ENCODE peak calls at places on chromosome 6, in nine cellular contexts. One of them, this sample, is unnamed.

GRCh38 chr6:136150961-136151360 is 99.2 kb downstream of the MTFR2 start:
- DNase-seq in spleen: no peak
- DNase-seq in OCI-LY7: no peak
- DNase-seq in SK-N-SH: no peak
- DNase-seq in testis: no peak
- DNase-seq in tibial artery: no peak
- DNase-seq in uterus: no peak
- DNase-seq in lung: no peak
- DNase-seq in cardiac muscle cell: no peak
- DNase-seq in this sample: no peak

GRCh38 chr6:35031611-35032529 is 109.3 kb downstream of the TCP11 start:
- DNase-seq in spleen: no peak
- DNase-seq in OCI-LY7: no peak
- DNase-seq in SK-N-SH: no peak
- DNase-seq in testis: no peak
- DNase-seq in tibial artery: no peak
- DNase-seq in uterus: no peak
- DNase-seq in lung: no peak
- DNase-seq in cardiac muscle cell: no peak
- DNase-seq in this sample: peak; percentile 43

GRCh38 chr6:28884423-28885148 is 39.2 kb downstream of the TRIM27 start:
- DNase-seq in spleen: no peak
- DNase-seq in OCI-LY7: no peak
- DNase-seq in SK-N-SH: peak; percentile 39
- DNase-seq in testis: peak; percentile 68
- DNase-seq in tibial artery: no peak
- DNase-seq in uterus: no peak
- DNase-seq in lung: no peak
- DNase-seq in cardiac muscle cell: no peak
- DNase-seq in this sample: no peak

GRCh38 chr6:12103158-12103557 is 91.0 kb downstream of the HIVEP1 start:
- DNase-seq in spleen: no peak
- DNase-seq in OCI-LY7: no peak
- DNase-seq in SK-N-SH: peak; percentile 35
- DNase-seq in testis: no peak
- DNase-seq in tibial artery: no peak
- DNase-seq in uterus: no peak
- DNase-seq in lung: no peak
- DNase-seq in cardiac muscle cell: peak; percentile 39
- DNase-seq in this sample: no peak

GRCh38 chr6:159038914-159039884 is 5.6 kb downstream of the TAGAP start:
- DNase-seq in spleen: no peak
- DNase-seq in OCI-LY7: peak; percentile 93
- DNase-seq in SK-N-SH: no peak
- DNase-seq in testis: no peak
- DNase-seq in tibial artery: no peak
- DNase-seq in uterus: no peak
- DNase-seq in lung: no peak
- DNase-seq in cardiac muscle cell: no peak
- DNase-seq in this sample: no peak

GRCh38 chr6:151391471-151392428 is at the start of gene ZBTB2:
- DNase-seq in spleen: peak; percentile 94
- DNase-seq in OCI-LY7: peak; percentile 80
- DNase-seq in SK-N-SH: peak; percentile 84
- DNase-seq in testis: peak; percentile 70
- DNase-seq in tibial artery: peak; percentile 83
- DNase-seq in uterus: peak; percentile 68
- DNase-seq in lung: peak; percentile 65
- DNase-seq in cardiac muscle cell: peak; percentile 85
- DNase-seq in this sample: peak; percentile 83

GRCh38 chr6:154057098-154057497 is 18.1 kb downstream of the OPRM1 start:
- DNase-seq in spleen: no peak
- DNase-seq in OCI-LY7: no peak
- DNase-seq in SK-N-SH: no peak
- DNase-seq in testis: no peak
- DNase-seq in tibial artery: no peak
- DNase-seq in uterus: no peak
- DNase-seq in lung: no peak
- DNase-seq in cardiac muscle cell: no peak
- DNase-seq in this sample: no peak

GRCh38 chr6:168052291-168052891 is 26.6 kb downstream of the FRMD1 start:
- DNase-seq in spleen: peak; percentile 85
- DNase-seq in OCI-LY7: no peak
- DNase-seq in SK-N-SH: no peak
- DNase-seq in testis: no peak
- DNase-seq in tibial artery: no peak
- DNase-seq in uterus: no peak
- DNase-seq in lung: no peak
- DNase-seq in cardiac muscle cell: no peak
- DNase-seq in this sample: no peak

GRCh38 chr6:79797912-79798311 is 149.4 kb downstream of the ELOVL4 start:
- DNase-seq in spleen: no peak
- DNase-seq in OCI-LY7: no peak
- DNase-seq in SK-N-SH: no peak
- DNase-seq in testis: no peak
- DNase-seq in tibial artery: no peak
- DNase-seq in uterus: no peak
- DNase-seq in lung: no peak
- DNase-seq in cardiac muscle cell: no peak
- DNase-seq in this sample: no peak

GRCh38 chr6:1586861-1587450 is 22.8 kb upstream of the FOXC1 start:
- DNase-seq in spleen: no peak
- DNase-seq in OCI-LY7: no peak
- DNase-seq in SK-N-SH: no peak
- DNase-seq in testis: no peak
- DNase-seq in tibial artery: no peak
- DNase-seq in uterus: no peak
- DNase-seq in lung: no peak
- DNase-seq in cardiac muscle cell: no peak
- DNase-seq in this sample: no peak

GRCh38 chr6:112018619-112019416 is 35.1 kb upstream of the CCN6 start:
- DNase-seq in spleen: no peak
- DNase-seq in OCI-LY7: no peak
- DNase-seq in SK-N-SH: peak; percentile 61
- DNase-seq in testis: peak; percentile 30
- DNase-seq in tibial artery: peak; percentile 83
- DNase-seq in uterus: peak; percentile 45
- DNase-seq in lung: no peak
- DNase-seq in cardiac muscle cell: no peak
- DNase-seq in this sample: no peak

GRCh38 chr6:89281779-89282246 is 33.3 kb downstream of the GABRR2 start:
- DNase-seq in spleen: no peak
- DNase-seq in OCI-LY7: peak; percentile 58
- DNase-seq in SK-N-SH: peak; percentile 65
- DNase-seq in testis: peak; percentile 50
- DNase-seq in tibial artery: no peak
- DNase-seq in uterus: no peak
- DNase-seq in lung: peak; percentile 42
- DNase-seq in cardiac muscle cell: peak; percentile 61
- DNase-seq in this sample: peak; percentile 19

GRCh38 chr6:34475167-34476047 is 9.5 kb downstream of the PACSIN1 start:
- DNase-seq in spleen: no peak
- DNase-seq in OCI-LY7: no peak
- DNase-seq in SK-N-SH: no peak
- DNase-seq in testis: no peak
- DNase-seq in tibial artery: no peak
- DNase-seq in uterus: no peak
- DNase-seq in lung: no peak
- DNase-seq in cardiac muscle cell: no peak
- DNase-seq in this sample: no peak

GRCh38 chr6:167005350-167006159 is 6.4 kb downstream of the CEP43 start:
- DNase-seq in spleen: no peak
- DNase-seq in OCI-LY7: no peak
- DNase-seq in SK-N-SH: peak; percentile 59
- DNase-seq in testis: peak; percentile 63
- DNase-seq in tibial artery: peak; percentile 25
- DNase-seq in uterus: peak; percentile 61
- DNase-seq in lung: no peak
- DNase-seq in cardiac muscle cell: peak; percentile 21
- DNase-seq in this sample: peak; percentile 66

GRCh38 chr6:151493495-151494234 is at the start of gene CCDC170:
- DNase-seq in spleen: peak; percentile 87
- DNase-seq in OCI-LY7: no peak
- DNase-seq in SK-N-SH: peak; percentile 69
- DNase-seq in testis: peak; percentile 38
- DNase-seq in tibial artery: no peak
- DNase-seq in uterus: peak; percentile 50
- DNase-seq in lung: peak; percentile 34
- DNase-seq in cardiac muscle cell: peak; percentile 38
- DNase-seq in this sample: peak; percentile 63

GRCh38 chr6:42075159-42075838 is 25.0 kb downstream of the TAF8 start:
- DNase-seq in spleen: peak; percentile 87
- DNase-seq in OCI-LY7: peak; percentile 57
- DNase-seq in SK-N-SH: peak; percentile 78
- DNase-seq in testis: peak; percentile 80
- DNase-seq in tibial artery: peak; percentile 79
- DNase-seq in uterus: peak; percentile 77
- DNase-seq in lung: peak; percentile 89
- DNase-seq in cardiac muscle cell: peak; percentile 84
- DNase-seq in this sample: peak; percentile 97

GRCh38 chr6:109978174-109979032 is at the start of gene GPR6:
- DNase-seq in spleen: peak; percentile 83
- DNase-seq in OCI-LY7: peak; percentile 27
- DNase-seq in SK-N-SH: peak; percentile 76
- DNase-seq in testis: peak; percentile 80
- DNase-seq in tibial artery: peak; percentile 26
- DNase-seq in uterus: peak; percentile 37
- DNase-seq in lung: peak; percentile 40
- DNase-seq in cardiac muscle cell: peak; percentile 95
- DNase-seq in this sample: peak; percentile 45

GRCh38 chr6:29627762-29628418 is 5.1 kb downstream of the GABBR1 start:
- DNase-seq in spleen: peak; percentile 90
- DNase-seq in OCI-LY7: peak; percentile 55
- DNase-seq in SK-N-SH: peak; percentile 94
- DNase-seq in testis: peak; percentile 68
- DNase-seq in tibial artery: peak; percentile 66
- DNase-seq in uterus: peak; percentile 85
- DNase-seq in lung: peak; percentile 53
- DNase-seq in cardiac muscle cell: peak; percentile 85
- DNase-seq in this sample: peak; percentile 38

GRCh38 chr6:129844118-129844891 is 16.8 kb downstream of the TMEM244 start:
- DNase-seq in spleen: no peak
- DNase-seq in OCI-LY7: no peak
- DNase-seq in SK-N-SH: peak; percentile 0
- DNase-seq in testis: no peak
- DNase-seq in tibial artery: no peak
- DNase-seq in uterus: no peak
- DNase-seq in lung: no peak
- DNase-seq in cardiac muscle cell: no peak
- DNase-seq in this sample: no peak

GRCh38 chr6:158801655-158802294 is 17.4 kb downstream of the EZR start:
- DNase-seq in spleen: no peak
- DNase-seq in OCI-LY7: no peak
- DNase-seq in SK-N-SH: no peak
- DNase-seq in testis: no peak
- DNase-seq in tibial artery: no peak
- DNase-seq in uterus: no peak
- DNase-seq in lung: no peak
- DNase-seq in cardiac muscle cell: no peak
- DNase-seq in this sample: no peak

GRCh38 chr6:92864966-92865555 is 554.3 kb downstream of the EPHA7 start:
- DNase-seq in spleen: no peak
- DNase-seq in OCI-LY7: no peak
- DNase-seq in SK-N-SH: no peak
- DNase-seq in testis: no peak
- DNase-seq in tibial artery: no peak
- DNase-seq in uterus: no peak
- DNase-seq in lung: no peak
- DNase-seq in cardiac muscle cell: no peak
- DNase-seq in this sample: no peak
- TF ChIP-seq CTCF in spleen: no peak
- TF ChIP-seq CTCF in OCI-LY7: no peak
- TF ChIP-seq CTCF in SK-N-SH: no peak
- TF ChIP-seq CTCF in testis: no peak
- TF ChIP-seq CTCF in tibial artery: no peak
- TF ChIP-seq CTCF in uterus: no peak
- TF ChIP-seq CTCF in lung: no peak
- TF ChIP-seq CTCF in cardiac muscle cell: no peak
- TF ChIP-seq CTCF in this sample: no peak

GRCh38 chr6:106890447-106890846 is 84.1 kb downstream of the CD24 start:
- DNase-seq in spleen: no peak
- DNase-seq in OCI-LY7: no peak
- DNase-seq in SK-N-SH: no peak
- DNase-seq in testis: no peak
- DNase-seq in tibial artery: no peak
- DNase-seq in uterus: no peak
- DNase-seq in lung: no peak
- DNase-seq in cardiac muscle cell: no peak
- DNase-seq in this sample: no peak
- H3K9me3 ChIP-seq in spleen: no peaks in the 10 kb centered on the region
- H3K9me3 ChIP-seq in OCI-LY7: no peaks in the 10 kb centered on the region
- H3K9me3 ChIP-seq in SK-N-SH: no peaks in the 10 kb centered on the region
- H3K9me3 ChIP-seq in testis: no peaks in the 10 kb centered on the region
- H3K9me3 ChIP-seq in tibial artery: no peaks in the 10 kb centered on the region
- H3K9me3 ChIP-seq in uterus: no peaks in the 10 kb centered on the region
- H3K9me3 ChIP-seq in lung: no peaks in the 10 kb centered on the region
- H3K9me3 ChIP-seq in cardiac muscle cell: no peaks in the 10 kb centered on the region
- H3K9me3 ChIP-seq in this sample: no peaks in the 10 kb centered on the region

DNA sequence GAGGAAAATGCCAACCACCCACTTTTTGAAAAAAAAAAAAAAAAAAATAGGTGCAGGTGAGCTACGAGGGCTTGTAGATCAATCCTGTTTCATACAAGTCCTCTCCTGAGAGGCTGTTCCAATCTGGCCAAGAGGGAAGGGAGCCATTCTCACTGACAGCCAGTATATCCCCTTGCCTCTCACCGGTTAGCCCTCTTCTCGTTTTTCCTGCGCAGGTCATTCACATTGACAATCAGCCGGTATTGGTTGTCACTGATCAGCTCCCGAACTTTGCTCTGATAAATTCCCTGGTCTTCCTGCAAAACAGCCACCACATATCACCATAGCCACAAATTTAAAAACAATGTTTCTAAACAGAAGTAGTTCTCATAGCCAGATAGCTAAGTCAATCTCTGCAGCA is 1.4 kb downstream of the MCM3 start:
- DNase-seq in spleen: no peak
- DNase-seq in OCI-LY7: no peak
- DNase-seq in SK-N-SH: no peak
- DNase-seq in testis: no peak
- DNase-seq in tibial artery: no peak
- DNase-seq in uterus: no peak
- DNase-seq in lung: no peak
- DNase-seq in cardiac muscle cell: no peak
- DNase-seq in this sample: no peak
- H3K4me3 ChIP-seq in spleen: peak overlapping the region; percentile 82
- H3K4me3 ChIP-seq in OCI-LY7: peak overlapping the region; percentile 85
- H3K4me3 ChIP-seq in SK-N-SH: peak overlapping the region; percentile 89
- H3K4me3 ChIP-seq in testis: no peak overlapping the region
- H3K4me3 ChIP-seq in tibial artery: no peak overlapping the region
- H3K4me3 ChIP-seq in uterus: no peak overlapping the region
- H3K4me3 ChIP-seq in lung: no peak overlapping the region
- H3K4me3 ChIP-seq in cardiac muscle cell: no peak overlapping the region
- H3K4me3 ChIP-seq in this sample: no peak overlapping the region

DNA sequence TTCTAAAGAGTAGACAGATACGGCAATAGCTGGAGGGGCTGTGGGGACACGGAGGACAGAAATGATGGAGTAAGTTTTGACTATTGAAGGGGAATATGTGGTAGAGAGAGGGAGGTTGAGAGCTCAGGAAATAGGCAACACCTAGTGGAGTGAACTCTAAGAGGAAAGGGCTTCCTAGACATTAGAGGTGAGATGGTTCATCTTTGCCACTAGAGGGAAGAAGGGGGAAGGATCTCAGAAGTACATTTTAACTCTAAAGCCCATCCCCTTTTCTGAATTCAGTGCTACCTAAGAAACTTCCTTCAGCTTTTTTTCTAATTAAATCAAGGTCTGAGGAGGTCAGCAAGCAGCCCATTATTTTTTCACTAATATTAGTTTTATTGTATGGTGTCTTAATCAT is 689.4 kb upstream of the MAP3K7 start:
- DNase-seq in spleen: no peak
- DNase-seq in OCI-LY7: peak; percentile 2
- DNase-seq in SK-N-SH: peak; percentile 18
- DNase-seq in testis: no peak
- DNase-seq in tibial artery: no peak
- DNase-seq in uterus: no peak
- DNase-seq in lung: no peak
- DNase-seq in cardiac muscle cell: peak; percentile 24
- DNase-seq in this sample: no peak
- TF ChIP-seq CTCF in spleen: no peak
- TF ChIP-seq CTCF in OCI-LY7: peak; percentile 55
- TF ChIP-seq CTCF in SK-N-SH: peak; percentile 52
- TF ChIP-seq CTCF in testis: peak; percentile 36
- TF ChIP-seq CTCF in tibial artery: no peak
- TF ChIP-seq CTCF in uterus: no peak
- TF ChIP-seq CTCF in lung: no peak
- TF ChIP-seq CTCF in cardiac muscle cell: no peak
- TF ChIP-seq CTCF in this sample: no peak

This sample was measured in thyroid gland.